ENCODE peak calls at places on chromosomes 12 and 14, in ten cellular contexts. O is ascending aorta, R is A549, U is H1, M is tibial artery, X is GM23338, P is left ventricle myocardium inferior, W is uterus, E is HCT116, Q is upper lobe of right lung. G is an unnamed sample. For H3K4me1, the result is how much of the 10 kb centered on the place peaks cover.

GRCh38 chr14:47626151-47627035 is 49.0 kb downstream of the MDGA2 start:
- DNase-seq in X (no peak), W (no peak), P (no peak), O (no peak), Q (no peak), M (no peak), U (no peak), E (no peak), R (no peak), G (no peak)

GRCh38 chr14:102774391-102775153 is 2.7 kb upstream of the TRAF3 start:
- DNase-seq in E (no peak), X (peak), W (peak), R (peak), M (peak), O (no peak), U (peak), Q (no peak), P (no peak), G (peak)

GRCh38 chr12:50132505-50133135 is 20.6 kb downstream of the COX14 start:
- DNase-seq in W (no peak), R (no peak), X (peak), Q (no peak), P (no peak), O (no peak), E (no peak), U (no peak), M (no peak), G (peak)

GRCh38 chr12:104573-105081 is 38.1 kb downstream of the IQSEC3 start:
- DNase-seq in M (no peak), W (no peak), U (peak), Q (no peak), P (no peak), O (no peak), R (no peak), E (no peak), X (peak), G (no peak)

GRCh38 chr14:89407856-89408255 is 9.2 kb downstream of the FOXN3 start:
- DNase-seq in E (no peak), R (no peak), X (no peak), W (no peak), O (no peak), M (no peak), U (no peak), P (no peak), Q (no peak), G (no peak)

GRCh38 chr12:72053604-72054003 is 115.0 kb downstream of the TPH2 start:
- DNase-seq in Q (no peak), P (no peak), W (no peak), E (no peak), O (no peak), U (no peak), R (no peak), X (no peak), M (no peak), G (no peak)

GRCh38 chr12:9651265-9651729 is 18.2 kb upstream of the CLEC2D start:
- DNase-seq in E (no peak), Q (no peak), X (no peak), W (no peak), R (no peak), U (no peak), M (no peak), O (no peak), P (no peak), G (no peak)

GRCh38 chr14:27134200-27134599 is 536.4 kb upstream of the NOVA1 start:
- DNase-seq in E (no peak), X (no peak), O (no peak), W (no peak), U (no peak), M (no peak), R (no peak), P (no peak), Q (no peak), G (no peak)

GRCh38 chr14:104082807-104083206 is 2.7 kb upstream of the ASPG start:
- DNase-seq in E (no peak), P (peak), O (no peak), U (no peak), R (no peak), W (peak), M (no peak), X (no peak), Q (peak), G (no peak)

GRCh38 chr12:78568326-78569020 is 296.1 kb upstream of the SYT1 start:
- DNase-seq in U (no peak), O (no peak), X (no peak), E (no peak), M (no peak), R (no peak), W (no peak), Q (no peak), P (no peak), G (no peak)

GRCh38 chr14:104143071-104143470 is 4.7 kb downstream of the KIF26A start:
- DNase-seq in O (no peak), W (no peak), P (no peak), X (no peak), R (no peak), E (no peak), Q (peak), M (no peak), U (no peak), G (no peak)

GRCh38 chr14:66224492-66225178 is 261.5 kb upstream of the CCDC196 start:
- DNase-seq in W (no peak), R (no peak), X (no peak), M (no peak), O (no peak), Q (no peak), E (no peak), P (no peak), U (no peak), G (no peak)

GRCh38 chr14:70061108-70061507 is 127.6 kb downstream of the SLC8A3 start:
- DNase-seq in R (no peak), M (no peak), W (no peak), Q (no peak), E (no peak), X (no peak), O (no peak), U (no peak), P (no peak), G (no peak)

GRCh38 chr12:43861847-43862150 is 25.9 kb downstream of the TMEM117 start:
- DNase-seq in E (no peak), P (no peak), Q (no peak), O (no peak), M (no peak), U (no peak), W (no peak), X (no peak), R (no peak), G (no peak)

GRCh38 chr12:114691810-114692557 is 8.0 kb upstream of the TBX3 start:
- DNase-seq in O (no peak), P (no peak), W (no peak), M (no peak), U (peak), X (peak), E (no peak), R (no peak), Q (no peak), G (no peak)

GRCh38 chr14:73248294-73248868 is 11.1 kb downstream of the PAPLN start:
- DNase-seq in M (no peak), E (no peak), P (no peak), X (no peak), U (no peak), R (no peak), O (no peak), Q (no peak), W (no peak), G (no peak)

GRCh38 chr12:105214141-105214540 is 21.8 kb downstream of the APPL2 start:
- DNase-seq in U (no peak), M (no peak), X (no peak), R (no peak), E (no peak), Q (no peak), P (no peak), W (no peak), O (no peak), G (no peak)

GRCh38 chr14:100052819-100053218 is 12.4 kb upstream of the EVL start:
- DNase-seq in P (no peak), O (no peak), M (no peak), X (no peak), R (no peak), W (no peak), E (no peak), U (no peak), Q (no peak), G (no peak)

GRCh38 chr12:58420496-58420895 is 479.1 kb downstream of the ATP23 start:
- DNase-seq in P (no peak), X (no peak), M (no peak), Q (no peak), R (no peak), E (no peak), O (no peak), W (no peak), U (no peak), G (no peak)

GRCh38 chr12:50618864-50619609 is 114.3 kb downstream of the DIP2B start:
- DNase-seq in X (no peak), E (peak), M (no peak), Q (no peak), U (no peak), O (no peak), R (no peak), P (no peak), W (no peak), G (no peak)

GRCh38 chr14:100588671-100589070 is 1.5 kb upstream of the BEGAIN start:
- DNase-seq in M (no peak), P (no peak), W (peak), R (no peak), O (no peak), Q (peak), E (no peak), X (no peak), U (no peak), G (no peak)

GRCh38 chr12:102171951-102172350 is 25.7 kb downstream of the PMCH start:
- DNase-seq in X (no peak), P (no peak), U (no peak), W (no peak), O (no peak), E (no peak), M (no peak), R (no peak), Q (no peak), G (no peak)

GRCh38 chr12:66055837-66056319 is 74.7 kb downstream of the LLPH start:
- DNase-seq in W (no peak), E (no peak), R (no peak), O (no peak), Q (no peak), X (no peak), U (no peak), M (no peak), P (no peak), G (no peak)

DNA sequence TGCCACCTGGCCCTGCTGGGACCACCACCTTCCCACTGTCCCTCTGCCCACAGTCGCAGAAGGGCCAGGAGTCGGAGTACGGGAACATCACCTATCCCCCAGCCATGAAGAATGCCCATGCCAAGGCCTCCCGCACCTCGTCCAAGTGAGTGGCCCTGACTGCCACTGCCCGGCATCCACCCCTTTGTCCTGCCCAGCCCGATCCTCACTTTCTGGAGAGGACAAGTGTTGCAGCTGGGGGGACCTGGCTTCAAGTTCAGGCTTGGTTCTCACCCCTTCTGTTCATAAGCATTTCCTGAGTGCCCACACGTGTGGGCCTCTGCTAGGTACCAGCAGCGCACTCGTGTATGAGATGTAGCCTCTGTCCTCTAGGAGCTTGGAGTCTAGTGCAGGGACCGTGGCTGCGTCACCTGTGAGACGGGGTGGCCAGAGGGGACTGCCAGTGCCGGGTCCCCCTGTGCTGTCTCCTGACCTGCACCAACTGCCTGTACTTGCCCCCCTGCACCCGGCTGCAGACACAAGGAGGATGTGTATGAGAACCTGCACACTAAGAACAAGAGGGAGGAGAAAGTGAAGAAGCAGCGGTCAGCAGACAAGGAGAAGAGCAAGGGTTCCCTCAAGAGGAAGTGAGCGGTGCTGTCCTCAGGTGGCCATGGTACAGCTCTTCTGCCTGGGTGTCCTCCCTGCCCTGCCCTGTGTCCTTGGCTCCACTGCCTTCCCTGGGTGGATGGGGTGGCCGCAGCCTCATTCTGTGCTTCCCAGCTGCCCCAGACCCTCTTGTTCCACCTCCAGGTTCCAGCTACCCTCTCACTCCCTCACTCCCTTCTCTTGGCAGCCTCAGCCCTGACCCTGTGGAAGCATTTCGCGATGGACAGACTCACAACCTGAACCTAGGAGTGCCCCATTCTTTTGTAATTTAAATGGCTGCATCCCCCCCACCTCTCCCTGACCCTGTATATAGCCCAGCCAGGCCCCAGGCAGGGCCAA is 9.4 kb downstream of the PTPN6 start:
- DNase-seq in M (no peak), W (no peak), R (no peak), O (no peak), U (no peak), E (no peak), X (no peak), Q (peak), P (peak), G (no peak)
- H3K4me1 ChIP-seq in M (under half), W (under half), R (under half), O (under half), U (under half), E (under half), X (under half), Q (half or more), P (half or more), G (under half)

GRCh38 chr14:77303417-77304156 is 17.1 kb downstream of the POMT2 start:
- DNase-seq in U (no peak), O (no peak), E (peak), M (peak), X (no peak), W (no peak), Q (no peak), P (no peak), R (peak), G (no peak)
- H3K27ac ChIP-seq in U (no peak), O (no peak), E (peak), M (no peak), X (no peak), W (peak), Q (no peak), P (no peak), R (peak), G (peak)

DNA sequence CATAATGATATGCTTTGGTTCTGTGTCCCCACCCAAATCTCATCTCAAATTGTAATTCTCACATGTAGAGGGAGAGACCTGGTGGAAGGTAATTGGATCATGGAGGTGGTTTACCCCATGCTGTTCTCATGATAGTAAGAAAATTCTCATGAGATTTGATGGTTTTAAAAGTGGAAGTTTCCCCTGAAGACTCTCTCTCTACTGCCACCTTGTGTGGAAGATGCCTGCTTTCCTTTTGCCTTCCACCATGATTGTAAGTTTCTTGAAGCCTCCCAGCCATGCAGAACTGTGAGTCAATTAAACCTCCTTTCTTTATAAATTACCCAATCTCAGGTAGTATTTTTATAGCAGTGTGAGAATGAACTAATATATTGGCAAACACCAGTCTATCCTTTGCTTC is 260.4 kb upstream of the PPFIA2 start:
- DNase-seq in E (no peak), O (no peak), W (no peak), R (no peak), Q (no peak), U (no peak), P (no peak), M (no peak), X (peak), G (no peak)
- TF ChIP-seq CTCF in E (peak), O (no peak), W (no peak), R (no peak), Q (peak), U (peak), P (no peak), M (peak), X (peak), G (no peak)

GRCh38 chr12:19965196-19966038 is 402.9 kb upstream of the PDE3A start:
- DNase-seq in M (no peak), R (no peak), W (no peak), X (no peak), U (no peak), E (no peak), O (no peak), P (no peak), Q (no peak), G (no peak)

GRCh38 chr12:19964549-19964948 is 403.8 kb upstream of the PDE3A start:
- DNase-seq in X (no peak), Q (no peak), O (no peak), U (no peak), M (no peak), R (no peak), W (no peak), E (no peak), P (no peak), G (no peak)

GRCh38 chr12:19969476-19969875 is 398.9 kb upstream of the PDE3A start:
- DNase-seq in X (no peak), M (no peak), U (no peak), W (no peak), P (no peak), Q (no peak), R (no peak), E (no peak), O (no peak), G (no peak)

GRCh38 chr12:19967486-19967885 is 400.9 kb upstream of the PDE3A start:
- DNase-seq in Q (no peak), X (no peak), U (no peak), R (peak), E (no peak), O (no peak), P (no peak), W (peak), M (no peak), G (no peak)

DNA sequence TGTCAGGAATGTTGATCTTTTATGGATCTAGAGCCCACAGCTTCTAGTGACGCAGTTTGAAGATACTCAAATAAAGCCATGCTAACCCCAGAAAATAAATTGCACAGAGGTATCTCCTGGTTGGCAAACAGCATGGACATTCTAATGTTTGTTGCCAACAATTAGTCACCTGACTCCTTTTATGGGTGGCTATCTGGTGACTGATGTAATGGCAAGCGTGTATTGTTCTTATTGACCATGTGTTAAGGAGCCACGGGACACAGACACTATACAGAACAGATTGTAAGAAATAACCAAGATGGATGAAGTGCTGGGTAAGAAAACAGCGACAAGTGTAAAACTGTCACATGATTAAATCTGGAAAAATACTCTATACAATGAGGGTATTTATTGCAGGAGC is 401.3 kb upstream of the PDE3A start:
- DNase-seq in P (no peak), R (no peak), X (no peak), W (no peak), E (no peak), Q (no peak), M (no peak), O (no peak), U (no peak), G (no peak)
- H3K4me1 ChIP-seq in P (under half), R (under half), X (under half), W (under half), E (under half), Q (under half), M (under half), O (under half), U (under half), G (under half)

GRCh38 chr12:25200703-25201102 is 5.7 kb downstream of the ETFRF1 start:
- DNase-seq in Q (no peak), W (no peak), R (no peak), O (no peak), X (no peak), M (no peak), U (no peak), E (no peak), P (no peak), G (no peak)
- H3K27ac ChIP-seq in Q (no peak), W (no peak), R (no peak), O (no peak), X (no peak), M (no peak), U (no peak), E (no peak), P (no peak), G (no peak)

GRCh38 chr14:40870252-40870651 is 736.4 kb upstream of the LRFN5 start:
- DNase-seq in W (no peak), R (no peak), P (no peak), Q (no peak), X (peak), M (no peak), O (no peak), U (no peak), E (no peak), G (no peak)
- TF ChIP-seq CTCF in W (no peak), R (no peak), P (no peak), Q (no peak), X (no peak), M (no peak), O (no peak), U (no peak), E (no peak), G (no peak)

GRCh38 chr12:96263449-96263902 is 69.3 kb downstream of the ELK3 start:
- DNase-seq in W (no peak), U (no peak), R (no peak), O (no peak), E (no peak), M (no peak), Q (no peak), X (peak), P (no peak), G (no peak)

GRCh38 chr12:96257550-96258392 is 63.6 kb downstream of the ELK3 start:
- DNase-seq in R (no peak), P (no peak), M (no peak), U (peak), W (no peak), Q (no peak), E (no peak), X (no peak), O (no peak), G (no peak)

GRCh38 chr12:96260644-96261043 is 66.5 kb downstream of the ELK3 start:
- DNase-seq in Q (no peak), O (no peak), P (no peak), W (no peak), M (no peak), X (no peak), R (no peak), E (no peak), U (no peak), G (no peak)

GRCh38 chr12:96258451-96258933 is 64.3 kb downstream of the ELK3 start:
- DNase-seq in P (peak), O (no peak), R (no peak), U (no peak), X (peak), Q (no peak), W (peak), M (peak), E (no peak), G (no peak)

DNA sequence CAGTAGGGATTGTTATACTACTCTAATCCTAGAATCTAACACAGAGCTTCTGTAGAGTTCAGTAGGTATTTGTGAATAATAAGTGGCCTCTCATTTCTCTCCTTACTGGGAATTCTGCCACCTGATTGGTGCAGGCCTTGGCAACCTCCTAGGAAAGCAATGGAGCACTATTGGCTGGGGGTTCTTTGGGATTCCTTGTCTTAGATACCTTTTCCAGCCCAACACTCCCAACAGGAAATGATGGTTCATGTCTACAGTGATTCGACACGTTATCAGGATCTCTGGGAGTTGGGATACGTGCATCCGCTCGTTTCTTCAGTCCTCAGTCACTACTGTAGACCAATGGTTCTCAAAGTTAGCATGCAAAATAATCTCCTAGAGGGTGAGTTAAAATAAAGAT is 67.4 kb downstream of the ELK3 start:
- DNase-seq in E (no peak), U (no peak), R (no peak), O (no peak), M (no peak), Q (no peak), P (no peak), W (no peak), X (no peak), G (no peak)
- H3K4me1 ChIP-seq in E (under half), U (under half), R (under half), O (under half), M (under half), Q (under half), P (half or more), W (under half), X (under half), G (under half)

GRCh38 chr12:92539966-92540791 is 162.6 kb upstream of the PLEKHG7 start:
- DNase-seq in R (no peak), X (peak), W (no peak), M (no peak), U (peak), P (peak), O (no peak), Q (no peak), E (no peak), G (no peak)
- H3K27ac ChIP-seq in R (no peak), X (no peak), W (peak), M (no peak), U (no peak), P (peak), O (no peak), Q (no peak), E (no peak), G (peak)